ENCODE peak calls at places on chromosomes 7 and 10, in seven cellular contexts. F is BJ; Q is NCI-H2081 treated with DMSO at 0.1 percent for 48 hours; C is AG04450; R is activated CD8-positive, alpha-beta memory T cell treated with anti-CD3 and anti-CD28 coated beads, Interleukin-2, amount 10 ng/mL, durations not matched to agents 7 days and 5 days; I is AG10803; T is M059J. Y is an unnamed sample.

GRCh38 chr7:15007507-15007906 is 105.0 kb upstream of the DGKB start:
- DNase-seq in Q (no peak), I (no peak), R (no peak), T (peak), F (no peak), C (no peak), Y (no peak)

GRCh38 chr7:99098824-99099498 is 44.9 kb downstream of the SMURF1 start:
- DNase-seq in I (peak), F (no peak), R (no peak), C (no peak), T (peak), Q (no peak), Y (peak)

GRCh38 chr10:71742301-71743098 is 22.9 kb upstream of the C10orf105 start:
- DNase-seq in T (no peak), C (no peak), I (no peak), Q (no peak), F (no peak), R (peak), Y (no peak)

GRCh38 chr10:80460399-80461207 is 6.5 kb downstream of the TSPAN14 start:
- DNase-seq in F (no peak), Q (no peak), C (no peak), R (no peak), I (peak), T (peak), Y (peak)

GRCh38 chr10:94066411-94066810 is 72.7 kb downstream of the PLCE1 start:
- DNase-seq in F (no peak), I (peak), C (no peak), R (no peak), T (peak), Q (no peak), Y (peak)

GRCh38 chr7:152678133-152678645 is 2.2 kb upstream of the XRCC2 start:
- DNase-seq in F (no peak), Q (no peak), I (no peak), R (no peak), T (no peak), C (no peak), Y (no peak)

GRCh38 chr10:29392376-29393021 is 103.6 kb downstream of the LYZL1 start:
- DNase-seq in C (no peak), R (no peak), F (no peak), Q (peak), T (peak), I (peak), Y (peak)

GRCh38 chr7:117550625-117551024 is 70.8 kb downstream of the CFTR start:
- DNase-seq in R (no peak), C (no peak), Q (no peak), I (no peak), F (no peak), T (no peak), Y (no peak)

GRCh38 chr10:101538481-101538880 is 49.6 kb downstream of the POLL start:
- DNase-seq in C (no peak), F (no peak), T (no peak), R (no peak), Q (no peak), I (no peak), Y (no peak)

GRCh38 chr10:43204394-43204942 is 62.4 kb downstream of the RASGEF1A start:
- DNase-seq in F (no peak), T (no peak), C (no peak), I (no peak), R (peak), Q (no peak), Y (no peak)

GRCh38 chr10:32459072-32459703 is 13.2 kb downstream of the CCDC7 start:
- DNase-seq in R (peak), Q (no peak), I (no peak), F (no peak), T (no peak), C (no peak), Y (no peak)

GRCh38 chr10:113743594-113743993 is 7.9 kb upstream of the PLEKHS1 start:
- DNase-seq in F (no peak), C (no peak), R (no peak), I (no peak), Q (no peak), T (no peak), Y (no peak)

GRCh38 chr10:119090026-119090808 is 9.6 kb upstream of the EIF3A start:
- DNase-seq in T (no peak), C (no peak), R (peak), Q (no peak), F (no peak), I (no peak), Y (no peak)

GRCh38 chr7:132309102-132309805 is 267.0 kb downstream of the PLXNA4 start:
- DNase-seq in I (no peak), Q (no peak), C (no peak), R (peak), T (no peak), F (no peak), Y (no peak)

GRCh38 chr7:132407764-132408163 is 168.5 kb downstream of the PLXNA4 start:
- DNase-seq in Q (no peak), F (no peak), T (no peak), C (no peak), I (no peak), R (no peak), Y (no peak)

GRCh38 chr7:73768661-73769480 is 1.2 kb downstream of the CLDN3 start:
- DNase-seq in Q (no peak), C (no peak), F (no peak), R (no peak), I (no peak), T (no peak), Y (no peak)

GRCh38 chr7:128398016-128398840 is 11.6 kb downstream of the IMPDH1 start:
- DNase-seq in Q (no peak), R (peak), I (peak), T (peak), F (no peak), C (no peak), Y (peak)

GRCh38 chr10:70649526-70649925 is 22.8 kb upstream of the ADAMTS14 start:
- DNase-seq in R (no peak), C (no peak), Q (no peak), T (peak), I (peak), F (no peak), Y (peak)

GRCh38 chr7:21507627-21508343 is 35.1 kb upstream of the DNAH11 start:
- DNase-seq in T (peak), Q (no peak), R (no peak), I (peak), C (peak), F (no peak), Y (peak)

Y was measured in RPMI7951.